ENCODE peak calls at places on chromosomes 5 and 9, in four cellular contexts. M, Y, B and I are unnamed samples.

GRCh38 chr5:135429326-135429725 is 17.8 kb downstream of the DCANP1 start:
- DNase-seq in Y (peak), M (no peak), B (no peak), I (no peak)

GRCh38 chr9:126320158-126320922 is 6.3 kb upstream of the MVB12B start:
- DNase-seq in M (no peak), B (no peak), Y (no peak), I (no peak)

GRCh38 chr9:69715825-69716224 is 43.7 kb upstream of the APBA1 start:
- DNase-seq in Y (no peak), M (no peak), B (no peak), I (no peak)

GRCh38 chr9:70595211-70595610 is 180.8 kb upstream of the KLF9 start:
- DNase-seq in B (no peak), Y (no peak), M (no peak), I (no peak)

GRCh38 chr5:116696356-116696755 is 121.7 kb upstream of the SEMA6A start:
- DNase-seq in B (no peak), M (no peak), Y (no peak), I (peak)

GRCh38 chr9:426976-427375 is 212.3 kb downstream of the DOCK8 start:
- DNase-seq in M (no peak), B (no peak), Y (no peak), I (no peak)

GRCh38 chr9:100554935-100555401 is 22.9 kb upstream of the CAVIN4 start:
- DNase-seq in B (no peak), Y (no peak), M (no peak), I (no peak)

GRCh38 chr9:134626576-134627416 is 14.8 kb upstream of the COL5A1 start:
- DNase-seq in Y (no peak), B (peak), M (no peak), I (no peak)

GRCh38 chr9:76932778-76933177 is 26.9 kb upstream of the PRUNE2 start:
- DNase-seq in M (no peak), Y (no peak), B (no peak), I (no peak)

GRCh38 chr5:172504736-172505402 is 50.5 kb upstream of the SH3PXD2B start:
- DNase-seq in B (peak), Y (no peak), M (no peak), I (no peak)

GRCh38 chr9:76895186-76895585 is 10.7 kb downstream of the PRUNE2 start:
- DNase-seq in B (no peak), M (no peak), Y (no peak), I (no peak)

GRCh38 chr9:21801683-21802417 is 586 bp upstream of the MTAP start:
- DNase-seq in B (peak), Y (peak), M (no peak), I (peak)

GRCh38 chr9:91837982-91838731 is 111.9 kb downstream of the ROR2 start:
- DNase-seq in Y (peak), B (no peak), M (no peak), I (no peak)

GRCh38 chr5:89343666-89344065 is 460.7 kb upstream of the MEF2C start:
- DNase-seq in Y (peak), B (no peak), M (peak), I (peak)

GRCh38 chr5:130692766-130693165 is 472.3 kb downstream of the HINT1 start:
- DNase-seq in B (no peak), Y (no peak), M (no peak), I (no peak)

GRCh38 chr5:160262151-160262550 is 32.8 kb downstream of the FABP6 start:
- DNase-seq in M (no peak), Y (no peak), B (no peak), I (no peak)

GRCh38 chr5:115844321-115844817 is 2.6 kb downstream of the AP3S1 start:
- DNase-seq in M (no peak), Y (no peak), B (no peak), I (no peak)

GRCh38 chr9:31253800-31254762 is 1130.4 kb upstream of the ACO1 start:
- DNase-seq in B (no peak), M (no peak), Y (no peak), I (no peak)

GRCh38 chr9:136960938-136961275 is 8.8 kb downstream of the LCN12 start:
- DNase-seq in B (no peak), Y (no peak), M (no peak), I (no peak)

GRCh38 chr9:6805532-6805931 is 47.8 kb downstream of the KDM4C start:
- DNase-seq in M (no peak), Y (no peak), B (no peak), I (no peak)

GRCh38 chr5:6712136-6712581 is 1.1 kb upstream of the TENT4A start:
- DNase-seq in B (peak), Y (no peak), M (no peak), I (no peak)

GRCh38 chr9:84140535-84141101 is 160.0 kb downstream of the RMI1 start:
- DNase-seq in B (peak), Y (peak), M (no peak), I (peak)

GRCh38 chr5:140764177-140765020 is 21.5 kb upstream of the PCDHA1 start:
- DNase-seq in Y (no peak), M (no peak), B (no peak), I (no peak)

GRCh38 chr5:9025942-9026341 is 519.9 kb downstream of the SEMA5A start:
- DNase-seq in Y (no peak), M (no peak), B (no peak), I (no peak)

GRCh38 chr5:1507457-1507856 is 16.3 kb downstream of the LPCAT1 start:
- DNase-seq in Y (no peak), M (no peak), B (no peak), I (no peak)

GRCh38 chr5:170151105-170151831 is 45.6 kb downstream of the FOXI1 start:
- DNase-seq in M (no peak), Y (no peak), B (peak), I (peak)

GRCh38 chr9:124251188-124251587 is 6.6 kb upstream of the NEK6 start:
- DNase-seq in B (no peak), Y (no peak), M (no peak), I (no peak)

GRCh38 chr5:111259636-111260035 is 35.5 kb downstream of the CAMK4 start:
- DNase-seq in Y (no peak), B (no peak), M (no peak), I (no peak)

GRCh38 chr9:100428871-100429654 is 2.1 kb downstream of the MSANTD3 start:
- DNase-seq in B (no peak), M (no peak), Y (no peak), I (no peak)

GRCh38 chr5:27316283-27316675 is 277.9 kb upstream of the CDH9 start:
- DNase-seq in Y (no peak), B (no peak), M (no peak), I (no peak)

GRCh38 chr5:149878371-149878770 is 66.2 kb downstream of the PDE6A start:
- DNase-seq in Y (no peak), B (no peak), M (no peak), I (no peak)

GRCh38 chr5:171450423-171451246 is 31.2 kb downstream of the FGF18 start:
- DNase-seq in Y (no peak), B (peak), M (no peak), I (no peak)